ENCODE peak calls at places on chromosome 7, in five cellular contexts. One of them, this sample, is unnamed.

GRCh38 chr7:75776295-75776971 is 4.4 kb upstream of the CCL26 start:
- DNase-seq in Karpas-422: no peak
- DNase-seq in OCI-LY7: no peak
- DNase-seq in IMR-90: peak; percentile 89
- DNase-seq in DND-41: peak; percentile 53
- DNase-seq in this sample: peak; percentile 12

GRCh38 chr7:155763721-155764431 is 48.4 kb downstream of the SHH start:
- DNase-seq in Karpas-422: no peak
- DNase-seq in OCI-LY7: no peak
- DNase-seq in IMR-90: peak; percentile 77
- DNase-seq in DND-41: peak; percentile 83
- DNase-seq in this sample: no peak

GRCh38 chr7:12888727-12889126 is 201.3 kb downstream of the ARL4A start:
- DNase-seq in Karpas-422: no peak
- DNase-seq in OCI-LY7: no peak
- DNase-seq in IMR-90: peak; percentile 66
- DNase-seq in DND-41: no peak
- DNase-seq in this sample: no peak

GRCh38 chr7:51316666-51317581 is at the start of gene COBL:
- DNase-seq in Karpas-422: no peak
- DNase-seq in OCI-LY7: no peak
- DNase-seq in IMR-90: no peak
- DNase-seq in DND-41: no peak
- DNase-seq in this sample: no peak

GRCh38 chr7:23074443-23075244 is 30.9 kb upstream of the KLHL7 start:
- DNase-seq in Karpas-422: no peak
- DNase-seq in OCI-LY7: no peak
- DNase-seq in IMR-90: peak; percentile 34
- DNase-seq in DND-41: no peak
- DNase-seq in this sample: no peak

GRCh38 chr7:148332191-148332590 is 258.4 kb upstream of the C7orf33 start:
- DNase-seq in Karpas-422: no peak
- DNase-seq in OCI-LY7: no peak
- DNase-seq in IMR-90: no peak
- DNase-seq in DND-41: no peak
- DNase-seq in this sample: no peak

GRCh38 chr7:101093907-101094306 is 8.6 kb downstream of the TRIM56 start:
- DNase-seq in Karpas-422: no peak
- DNase-seq in OCI-LY7: no peak
- DNase-seq in IMR-90: peak; percentile 87
- DNase-seq in DND-41: no peak
- DNase-seq in this sample: no peak

GRCh38 chr7:149828357-149829309 is 9.5 kb upstream of the ZNF862 start:
- DNase-seq in Karpas-422: no peak
- DNase-seq in OCI-LY7: no peak
- DNase-seq in IMR-90: no peak
- DNase-seq in DND-41: no peak
- DNase-seq in this sample: no peak

GRCh38 chr7:104207348-104207730 is 474 bp downstream of the ORC5 start:
- DNase-seq in Karpas-422: peak; percentile 60
- DNase-seq in OCI-LY7: peak; percentile 27
- DNase-seq in IMR-90: peak; percentile 12
- DNase-seq in DND-41: no peak
- DNase-seq in this sample: peak; percentile 24

GRCh38 chr7:26321440-26321839 is 29.8 kb downstream of the SNX10 start:
- DNase-seq in Karpas-422: no peak
- DNase-seq in OCI-LY7: no peak
- DNase-seq in IMR-90: no peak
- DNase-seq in DND-41: no peak
- DNase-seq in this sample: no peak

GRCh38 chr7:94450044-94450697 is 55.5 kb downstream of the COL1A2 start:
- DNase-seq in Karpas-422: no peak
- DNase-seq in OCI-LY7: no peak
- DNase-seq in IMR-90: no peak
- DNase-seq in DND-41: no peak
- DNase-seq in this sample: no peak

GRCh38 chr7:75905785-75906604 is 9.0 kb upstream of the POR start:
- DNase-seq in Karpas-422: peak; percentile 51
- DNase-seq in OCI-LY7: no peak
- DNase-seq in IMR-90: peak; percentile 64
- DNase-seq in DND-41: no peak
- DNase-seq in this sample: no peak

GRCh38 chr7:35253680-35254495 is at the start of gene TBX20:
- DNase-seq in Karpas-422: no peak
- DNase-seq in OCI-LY7: peak; percentile 66
- DNase-seq in IMR-90: peak; percentile 19
- DNase-seq in DND-41: no peak
- DNase-seq in this sample: no peak

GRCh38 chr7:123681561-123681960 is 25.9 kb downstream of the LMOD2 start:
- DNase-seq in Karpas-422: no peak
- DNase-seq in OCI-LY7: no peak
- DNase-seq in IMR-90: no peak
- DNase-seq in DND-41: no peak
- DNase-seq in this sample: no peak

GRCh38 chr7:99407849-99408346 is 499 bp downstream of the PDAP1 start:
- DNase-seq in Karpas-422: peak; percentile 62
- DNase-seq in OCI-LY7: peak; percentile 33
- DNase-seq in IMR-90: peak; percentile 86
- DNase-seq in DND-41: peak; percentile 42
- DNase-seq in this sample: no peak

GRCh38 chr7:93178213-93178612 is 30.0 kb upstream of the SAMD9L start:
- DNase-seq in Karpas-422: peak; percentile 41
- DNase-seq in OCI-LY7: no peak
- DNase-seq in IMR-90: peak; percentile 23
- DNase-seq in DND-41: no peak
- DNase-seq in this sample: no peak

GRCh38 chr7:30566596-30566995 is 28.1 kb upstream of the GARS1 start:
- DNase-seq in Karpas-422: no peak
- DNase-seq in OCI-LY7: no peak
- DNase-seq in IMR-90: no peak
- DNase-seq in DND-41: no peak
- DNase-seq in this sample: no peak

GRCh38 chr7:158911734-158912133 is 55.4 kb downstream of the DYNC2I1 start:
- DNase-seq in Karpas-422: no peak
- DNase-seq in OCI-LY7: no peak
- DNase-seq in IMR-90: no peak
- DNase-seq in DND-41: no peak
- DNase-seq in this sample: no peak

GRCh38 chr7:108442039-108442568 is 14.1 kb downstream of the NRCAM start:
- DNase-seq in Karpas-422: no peak
- DNase-seq in OCI-LY7: no peak
- DNase-seq in IMR-90: no peak
- DNase-seq in DND-41: no peak
- DNase-seq in this sample: no peak

GRCh38 chr7:88477957-88478356 is 171.3 kb upstream of the STEAP4 start:
- DNase-seq in Karpas-422: no peak
- DNase-seq in OCI-LY7: no peak
- DNase-seq in IMR-90: no peak
- DNase-seq in DND-41: no peak
- DNase-seq in this sample: no peak

GRCh38 chr7:80883188-80884025 is 35.4 kb downstream of the SEMA3C start:
- DNase-seq in Karpas-422: no peak
- DNase-seq in OCI-LY7: no peak
- DNase-seq in IMR-90: peak; percentile 98
- DNase-seq in DND-41: no peak
- DNase-seq in this sample: no peak

GRCh38 chr7:55019691-55020480 is 1.1 kb downstream of the EGFR start:
- DNase-seq in Karpas-422: no peak
- DNase-seq in OCI-LY7: no peak
- DNase-seq in IMR-90: no peak
- DNase-seq in DND-41: no peak
- DNase-seq in this sample: no peak

GRCh38 chr7:74216361-74216761 is 6.6 kb downstream of the LAT2 start:
- DNase-seq in Karpas-422: no peak
- DNase-seq in OCI-LY7: peak; percentile 59
- DNase-seq in IMR-90: no peak
- DNase-seq in DND-41: no peak
- DNase-seq in this sample: no peak

DNA sequence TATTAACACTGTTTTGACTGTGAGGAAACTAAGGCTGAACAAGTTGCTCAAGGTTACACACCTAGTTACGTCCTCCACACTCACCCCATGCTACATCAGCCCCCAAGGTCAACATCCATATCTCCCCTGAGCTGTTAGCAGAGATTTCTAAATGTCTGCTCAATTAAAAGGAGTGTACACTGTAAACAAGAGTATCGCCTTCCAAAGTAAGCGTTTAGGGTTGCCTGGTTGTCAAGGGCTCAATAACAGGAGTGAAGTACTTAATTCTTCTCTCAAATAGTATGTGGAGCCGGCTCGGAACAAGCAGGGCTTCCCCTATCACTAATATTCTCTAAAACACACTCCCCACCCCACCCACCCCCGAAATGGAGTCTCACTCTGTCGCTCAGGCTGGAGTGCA is 412.8 kb upstream of the GALNT17 start:
- DNase-seq in Karpas-422: no peak
- DNase-seq in OCI-LY7: no peak
- DNase-seq in IMR-90: no peak
- DNase-seq in DND-41: no peak
- DNase-seq in this sample: no peak
- H4K20me1 ChIP-seq in Karpas-422: peaks cover 13% of the 10 kb centered on the region
- H4K20me1 ChIP-seq in OCI-LY7: no peaks in the 10 kb centered on the region
- H4K20me1 ChIP-seq in IMR-90: no peaks in the 10 kb centered on the region
- H4K20me1 ChIP-seq in DND-41: peaks cover 78% of the 10 kb centered on the region
- H4K20me1 ChIP-seq in this sample: no peaks in the 10 kb centered on the region

GRCh38 chr7:45161138-45161537 is 3.5 kb downstream of the RAMP3 start:
- DNase-seq in Karpas-422: no peak
- DNase-seq in OCI-LY7: no peak
- DNase-seq in IMR-90: no peak
- DNase-seq in DND-41: no peak
- DNase-seq in this sample: no peak

GRCh38 chr7:45160374-45160773 is 2.8 kb downstream of the RAMP3 start:
- DNase-seq in Karpas-422: no peak
- DNase-seq in OCI-LY7: no peak
- DNase-seq in IMR-90: no peak
- DNase-seq in DND-41: no peak
- DNase-seq in this sample: peak; percentile 32

GRCh38 chr7:45157653-45158401 is at the start of gene RAMP3:
- DNase-seq in Karpas-422: no peak
- DNase-seq in OCI-LY7: no peak
- DNase-seq in IMR-90: no peak
- DNase-seq in DND-41: no peak
- DNase-seq in this sample: no peak

GRCh38 chr7:45157286-45157652 is 322 bp upstream of the RAMP3 start:
- DNase-seq in Karpas-422: no peak
- DNase-seq in OCI-LY7: no peak
- DNase-seq in IMR-90: no peak
- DNase-seq in DND-41: no peak
- DNase-seq in this sample: no peak

DNA sequence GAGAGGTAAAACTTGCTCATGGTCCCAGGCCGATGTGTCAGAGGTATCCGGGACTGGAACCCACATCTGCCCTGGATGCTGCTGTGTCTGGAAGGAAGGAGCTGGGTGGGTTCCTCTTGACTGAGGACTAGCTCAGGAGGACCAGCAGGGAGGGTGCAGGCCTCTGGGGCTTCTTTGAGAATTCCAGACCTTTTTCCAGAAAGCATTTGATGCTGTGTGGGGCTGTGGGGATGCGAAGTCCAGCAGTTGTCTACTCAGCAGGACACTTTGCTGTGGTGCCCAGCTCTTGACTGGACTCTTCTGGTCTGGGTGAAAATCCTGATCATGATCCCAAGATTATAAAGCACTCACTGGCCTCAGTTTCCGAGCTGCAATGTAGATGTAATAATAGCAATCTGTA is 1.7 kb downstream of the RAMP3 start:
- DNase-seq in Karpas-422: no peak
- DNase-seq in OCI-LY7: no peak
- DNase-seq in IMR-90: no peak
- DNase-seq in DND-41: no peak
- DNase-seq in this sample: no peak
- H4K20me1 ChIP-seq in Karpas-422: no peaks in the 10 kb centered on the region
- H4K20me1 ChIP-seq in OCI-LY7: no peaks in the 10 kb centered on the region
- H4K20me1 ChIP-seq in IMR-90: no peaks in the 10 kb centered on the region
- H4K20me1 ChIP-seq in DND-41: peaks cover 4% of the 10 kb centered on the region
- H4K20me1 ChIP-seq in this sample: no peaks in the 10 kb centered on the region

DNA sequence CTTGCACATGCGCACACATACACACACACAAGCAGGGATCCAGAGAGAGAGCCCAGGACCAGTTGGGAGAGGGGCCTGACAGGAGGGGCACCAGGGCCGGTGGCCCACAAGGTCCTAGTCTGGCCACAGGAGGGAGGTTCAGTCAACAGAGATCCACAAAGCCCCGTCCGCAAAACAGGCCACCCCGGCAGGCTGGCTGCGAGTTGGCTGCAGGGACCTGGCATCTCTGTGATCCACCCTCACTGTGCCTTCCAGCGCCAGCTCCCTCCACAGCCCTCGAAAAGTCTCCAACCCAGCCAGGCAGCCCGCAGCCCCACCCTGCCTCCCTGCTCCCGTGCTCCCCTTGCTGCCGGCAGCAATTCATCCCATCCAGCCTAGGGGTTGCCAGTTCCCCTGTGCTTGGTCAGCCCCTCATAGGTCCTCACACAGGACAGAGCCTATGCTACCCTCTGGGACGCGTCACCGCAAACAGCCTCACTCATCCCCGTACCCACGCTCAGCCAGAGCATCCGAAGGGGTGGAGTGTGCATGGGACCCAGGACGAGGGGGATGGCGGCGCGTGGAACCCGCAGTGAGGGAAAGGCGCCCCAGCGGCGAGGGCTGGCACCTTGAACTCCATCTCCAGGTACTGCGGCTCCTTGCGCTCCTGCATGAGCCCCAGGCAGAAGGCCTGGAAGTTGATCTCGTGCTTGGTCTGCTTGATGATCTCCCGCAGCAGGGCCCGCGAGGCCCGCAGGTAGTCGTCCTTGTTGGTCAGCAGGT is 7.5 kb downstream of the INTS1 start:
- DNase-seq in Karpas-422: no peak
- DNase-seq in OCI-LY7: no peak
- DNase-seq in IMR-90: no peak
- DNase-seq in DND-41: no peak
- DNase-seq in this sample: no peak
- H4K20me1 ChIP-seq in Karpas-422: no peaks in the 10 kb centered on the region
- H4K20me1 ChIP-seq in OCI-LY7: no peaks in the 10 kb centered on the region
- H4K20me1 ChIP-seq in IMR-90: peaks cover 4% of the 10 kb centered on the region
- H4K20me1 ChIP-seq in DND-41: peaks cover 18% of the 10 kb centered on the region
- H4K20me1 ChIP-seq in this sample: no peaks in the 10 kb centered on the region

GRCh38 chr7:157160433-157160832 is 21.7 kb downstream of the UBE3C start:
- DNase-seq in Karpas-422: no peak
- DNase-seq in OCI-LY7: no peak
- DNase-seq in IMR-90: no peak
- DNase-seq in DND-41: no peak
- DNase-seq in this sample: no peak
- H4K20me1 ChIP-seq in Karpas-422: peaks cover 8% of the 10 kb centered on the region
- H4K20me1 ChIP-seq in OCI-LY7: peaks cover 35% of the 10 kb centered on the region
- H4K20me1 ChIP-seq in IMR-90: peaks cover 60% of the 10 kb centered on the region
- H4K20me1 ChIP-seq in DND-41: peaks cover 56% of the 10 kb centered on the region
- H4K20me1 ChIP-seq in this sample: peaks cover 59% of the 10 kb centered on the region

DNA sequence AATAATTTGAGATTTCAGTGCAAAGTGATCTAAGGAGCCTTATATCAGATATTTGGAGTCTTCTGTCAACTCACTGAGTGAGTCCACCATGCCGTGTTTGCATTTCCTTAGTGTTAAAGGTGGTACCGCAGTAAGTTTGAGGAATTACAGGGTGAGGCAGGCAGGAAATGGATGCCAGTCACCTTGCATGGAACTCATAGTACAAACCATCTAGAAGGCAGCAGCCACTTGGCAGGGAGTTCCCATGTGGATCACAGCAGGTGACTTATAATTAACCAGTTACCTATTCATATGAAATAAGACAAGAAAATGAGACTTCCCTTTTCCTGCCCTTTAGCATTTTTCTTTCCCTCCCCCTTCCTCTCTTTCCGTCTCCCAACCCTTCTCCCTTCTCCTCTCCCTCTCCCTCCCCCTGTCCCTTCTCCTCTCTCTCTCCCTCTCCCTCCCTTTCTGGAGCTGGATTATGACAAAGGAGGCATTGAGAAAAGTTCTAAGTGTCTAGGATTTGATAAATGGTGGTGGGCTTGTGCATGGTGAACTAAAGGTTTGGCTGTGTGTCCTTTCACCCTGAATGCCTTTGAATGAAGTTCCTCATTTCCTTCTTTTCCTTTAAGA is 94.1 kb downstream of the LRRC4 start:
- DNase-seq in Karpas-422: no peak
- DNase-seq in OCI-LY7: no peak
- DNase-seq in IMR-90: no peak
- DNase-seq in DND-41: no peak
- DNase-seq in this sample: no peak
- H4K20me1 ChIP-seq in Karpas-422: no peaks in the 10 kb centered on the region
- H4K20me1 ChIP-seq in OCI-LY7: no peaks in the 10 kb centered on the region
- H4K20me1 ChIP-seq in IMR-90: peaks cover 22% of the 10 kb centered on the region
- H4K20me1 ChIP-seq in DND-41: peaks cover 6% of the 10 kb centered on the region
- H4K20me1 ChIP-seq in this sample: no peaks in the 10 kb centered on the region